ENCODE peak calls at places on chromosomes 16 and 17, in seven cellular contexts. D, J, I, V, M, S and E are unnamed samples.

GRCh38 chr17:48637323-48638260 is 11.4 kb upstream of the HOXB9 start:
- DNase-seq in I (no peak), V (no peak), D (no peak), J (peak), M (no peak), S (no peak), E (no peak)

GRCh38 chr17:1882836-1883235 is 53.0 kb downstream of the RPA1 start:
- DNase-seq in D (peak), I (no peak), S (no peak), J (peak), M (peak), V (no peak), E (no peak)

GRCh38 chr16:1301562-1301961 is 7.9 kb upstream of the UBE2I start:
- DNase-seq in S (no peak), V (no peak), D (no peak), J (no peak), I (no peak), M (no peak), E (no peak)

GRCh38 chr16:25009822-25010221 is 5.3 kb downstream of the ARHGAP17 start:
- DNase-seq in S (no peak), J (no peak), V (no peak), D (no peak), M (no peak), I (no peak), E (no peak)

GRCh38 chr17:65062168-65062915 is 5.8 kb upstream of the GNA13 start:
- DNase-seq in D (no peak), S (no peak), M (no peak), I (no peak), J (no peak), V (no peak), E (no peak)

GRCh38 chr16:85279874-85280545 is 167.7 kb upstream of the CIBAR2 start:
- DNase-seq in S (peak), J (no peak), M (no peak), I (no peak), V (no peak), D (no peak), E (no peak)

GRCh38 chr16:78659216-78659615 is 559.8 kb downstream of the WWOX start:
- DNase-seq in D (no peak), M (no peak), S (no peak), J (no peak), I (no peak), V (no peak), E (no peak)

GRCh38 chr17:66691644-66692500 is 143.0 kb upstream of the CACNG5 start:
- DNase-seq in M (no peak), S (no peak), J (peak), I (no peak), D (no peak), V (no peak), E (no peak)

GRCh38 chr17:44901323-44901965 is 2.2 kb upstream of the EFTUD2 start:
- DNase-seq in S (no peak), V (no peak), D (no peak), I (no peak), M (no peak), J (peak), E (no peak)

GRCh38 chr16:29729116-29729521 is 16.7 kb downstream of the C16orf54 start:
- DNase-seq in M (peak), V (no peak), D (no peak), S (no peak), I (no peak), J (peak), E (no peak)

GRCh38 chr16:57977418-57978069 is 6.6 kb upstream of the CNGB1 start:
- DNase-seq in V (no peak), J (no peak), M (no peak), I (no peak), D (no peak), S (no peak), E (no peak)

GRCh38 chr16:57972285-57972684 is 1.4 kb upstream of the CNGB1 start:
- DNase-seq in M (no peak), I (no peak), S (no peak), J (no peak), V (no peak), D (no peak), E (no peak)

GRCh38 chr16:57971848-57972247 is 920 bp upstream of the CNGB1 start:
- DNase-seq in M (no peak), I (no peak), J (no peak), D (no peak), S (no peak), V (no peak), E (no peak)

GRCh38 chr16:57979006-57979585 is 8.2 kb upstream of the CNGB1 start:
- DNase-seq in J (no peak), D (no peak), S (no peak), I (no peak), M (no peak), V (no peak), E (no peak)

GRCh38 chr16:57976331-57976796 is 5.4 kb upstream of the CNGB1 start:
- DNase-seq in S (no peak), I (no peak), V (no peak), J (no peak), D (no peak), M (no peak), E (no peak)
- TF ChIP-seq CTCF in S (no peak), I (no peak), V (no peak), J (no peak), D (no peak), M (no peak), E (no peak)

GRCh38 chr17:60902399-60902798 is 224.7 kb downstream of the BCAS3 start:
- DNase-seq in D (no peak), M (no peak), V (no peak), I (no peak), S (no peak), J (no peak), E (no peak)

GRCh38 chr17:60901806-60902205 is 224.2 kb downstream of the BCAS3 start:
- DNase-seq in S (no peak), V (no peak), D (no peak), I (no peak), J (peak), M (no peak), E (no peak)

GRCh38 chr17:60899115-60899514 is 221.5 kb downstream of the BCAS3 start:
- DNase-seq in M (no peak), I (no peak), V (no peak), S (no peak), D (no peak), J (no peak), E (no peak)

GRCh38 chr17:60900688-60901087 is 223.0 kb downstream of the BCAS3 start:
- DNase-seq in I (no peak), V (no peak), J (no peak), M (no peak), D (no peak), S (no peak), E (no peak)

GRCh38 chr17:60901222-60901621 is 223.6 kb downstream of the BCAS3 start:
- DNase-seq in M (no peak), I (no peak), D (no peak), S (no peak), J (no peak), V (no peak), E (no peak)
- TF ChIP-seq CTCF in M (no peak), I (no peak), D (no peak), S (no peak), J (no peak), V (no peak), E (no peak)

DNA sequence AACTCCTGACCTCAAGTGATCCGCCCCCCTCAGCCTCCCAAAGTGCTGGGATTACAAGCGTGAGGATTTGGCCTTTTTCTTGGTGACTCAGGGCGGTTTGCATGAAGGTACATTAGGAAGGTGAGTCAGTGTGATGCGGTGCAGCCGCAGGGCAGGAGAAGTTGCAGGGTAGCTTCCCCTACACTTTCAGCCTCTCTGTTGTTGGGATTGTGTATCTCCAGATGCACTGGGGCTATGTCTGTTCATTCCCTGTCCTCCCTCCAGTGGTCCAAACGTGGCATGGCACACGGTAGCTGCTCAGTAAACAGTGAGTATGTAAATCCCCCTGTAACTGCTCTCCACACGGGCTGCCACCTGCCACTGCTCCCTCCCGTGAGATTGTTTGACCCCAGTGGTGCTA is 109.1 kb upstream of the CDC42EP4 start:
- DNase-seq in I (no peak), D (no peak), J (no peak), M (peak), V (no peak), S (no peak), E (no peak)
- TF ChIP-seq CTCF in I (peak), D (no peak), J (peak), M (peak), V (peak), S (no peak), E (no peak)

GRCh38 chr17:9916108-9916507 is 11.0 kb upstream of the RCVRN start:
- DNase-seq in D (no peak), V (no peak), I (no peak), J (no peak), S (no peak), M (no peak), E (no peak)
- TF ChIP-seq CTCF in D (no peak), V (no peak), I (no peak), J (no peak), S (no peak), M (no peak), E (no peak)

GRCh38 chr16:8108991-8109509 is 481.3 kb downstream of the TMEM114 start:
- DNase-seq in D (no peak), J (no peak), I (no peak), M (no peak), S (no peak), V (no peak), E (no peak)

GRCh38 chr16:8113843-8114242 is 476.5 kb downstream of the TMEM114 start:
- DNase-seq in I (no peak), S (no peak), V (no peak), M (no peak), J (no peak), D (no peak), E (no peak)

GRCh38 chr16:8109510-8110369 is 480.6 kb downstream of the TMEM114 start:
- DNase-seq in I (no peak), J (no peak), M (no peak), D (no peak), S (no peak), V (no peak), E (no peak)

GRCh38 chr16:8115814-8116213 is 474.5 kb downstream of the TMEM114 start:
- DNase-seq in J (no peak), D (no peak), S (no peak), I (no peak), V (no peak), M (no peak), E (no peak)

DNA sequence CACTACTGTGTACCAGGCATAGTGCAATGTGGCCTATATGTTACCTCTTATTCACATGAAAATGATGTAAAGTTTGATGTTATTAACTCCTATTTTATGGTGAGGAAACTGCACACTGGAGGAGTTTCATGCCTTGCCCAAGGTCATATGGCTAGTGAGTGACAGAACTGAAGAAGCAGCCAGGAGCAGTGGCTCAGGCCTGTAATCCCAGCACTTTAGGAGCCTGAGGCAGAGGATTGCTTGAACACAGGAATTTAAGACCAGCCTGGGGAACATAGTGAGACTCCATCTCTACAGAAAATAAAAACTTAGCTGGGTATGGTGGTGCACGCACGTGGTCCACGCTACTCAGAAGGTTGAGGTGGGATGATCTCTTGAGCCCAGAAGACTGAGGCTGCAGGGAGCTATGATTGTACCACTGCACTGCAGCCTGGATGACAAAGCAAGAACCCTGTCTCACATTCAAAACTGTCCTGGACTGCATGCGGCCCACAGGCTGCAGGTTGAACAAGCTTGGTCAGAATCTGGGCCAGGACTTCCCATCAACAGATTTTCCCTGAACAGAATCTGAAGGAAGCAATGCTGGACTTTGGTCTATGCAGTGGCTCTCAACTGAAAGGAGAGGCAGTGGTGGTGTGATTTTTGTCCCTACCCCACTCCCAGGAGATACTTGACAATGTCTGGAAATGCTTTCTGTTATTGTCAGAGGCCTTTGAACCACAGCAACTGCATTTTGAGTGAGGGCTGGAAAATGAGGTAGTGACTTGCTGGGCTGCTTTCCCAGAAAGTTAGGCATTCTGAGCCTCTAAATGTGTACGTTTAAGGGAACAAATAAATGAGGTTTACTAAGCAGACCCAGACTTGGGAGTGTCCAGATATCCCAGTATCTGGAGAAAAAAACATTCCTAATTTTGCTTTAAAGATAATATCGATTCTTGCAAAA is 479.5 kb downstream of the TMEM114 start:
- DNase-seq in S (no peak), D (no peak), M (no peak), J (no peak), V (no peak), I (no peak), E (no peak)
- TF ChIP-seq CTCF in S (no peak), D (no peak), M (no peak), J (no peak), V (no peak), I (no peak), E (no peak)

GRCh38 chr17:16353702-16354174 is 469 bp upstream of the CENPV start:
- DNase-seq in I (no peak), S (no peak), V (no peak), M (no peak), J (no peak), D (no peak), E (no peak)
- TF ChIP-seq CTCF in I (no peak), S (no peak), V (no peak), M (peak), J (no peak), D (peak), E (no peak)

DNA sequence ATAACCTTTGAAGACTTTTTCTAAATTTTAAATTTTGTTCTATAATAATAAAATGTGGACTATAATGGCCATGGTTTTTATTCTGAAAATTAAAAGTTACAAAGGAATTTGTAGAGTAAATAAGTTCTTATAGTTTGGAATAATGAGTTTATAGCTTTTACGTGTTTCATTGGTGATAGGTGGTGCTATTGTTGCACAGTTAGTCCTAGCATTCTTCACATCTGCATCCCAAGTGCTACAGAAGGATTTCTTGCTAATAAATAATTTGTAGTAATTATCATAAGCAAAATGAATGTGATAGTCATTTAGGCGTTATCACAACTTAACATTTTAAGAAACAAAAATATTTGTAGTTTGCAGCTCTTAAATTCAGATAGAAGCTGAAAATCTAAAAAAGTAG is 67.9 kb downstream of the BCAS3 start:
- DNase-seq in M (no peak), I (no peak), V (no peak), D (no peak), J (no peak), S (no peak), E (no peak)
- TF ChIP-seq CTCF in M (peak), I (no peak), V (no peak), D (no peak), J (no peak), S (peak), E (no peak)

GRCh38 chr16:66446737-66447136 is 19.6 kb downstream of the BEAN1 start:
- DNase-seq in S (no peak), M (no peak), V (no peak), J (no peak), D (no peak), I (no peak), E (no peak)

GRCh38 chr16:66441586-66442375 is 14.7 kb downstream of the BEAN1 start:
- DNase-seq in I (no peak), J (no peak), M (no peak), S (no peak), D (no peak), V (no peak), E (no peak)

GRCh38 chr16:66443269-66443652 is 16.2 kb downstream of the BEAN1 start:
- DNase-seq in D (no peak), J (no peak), M (no peak), V (no peak), S (no peak), I (no peak), E (no peak)

GRCh38 chr16:66442502-66443268 is 15.6 kb downstream of the BEAN1 start:
- DNase-seq in M (no peak), S (no peak), I (no peak), D (no peak), J (no peak), V (no peak), E (no peak)

GRCh38 chr16:66444049-66444481 is 17.0 kb downstream of the BEAN1 start:
- DNase-seq in D (no peak), S (no peak), J (no peak), M (no peak), V (no peak), I (no peak), E (no peak)
- TF ChIP-seq CTCF in D (no peak), S (no peak), J (no peak), M (no peak), V (peak), I (no peak), E (no peak)

GRCh38 chr17:42609182-42609813 is at the start of the genes RETREG3 and TUBG1:
- DNase-seq in D (peak), J (peak), I (peak), S (peak), V (peak), M (peak), E (peak)
- TF ChIP-seq CTCF in D (no peak), J (no peak), I (peak), S (peak), V (peak), M (no peak), E (no peak)

GRCh38 chr17:81200695-81201580 is 21.8 kb downstream of the CEP131 start:
- DNase-seq in D (peak), S (no peak), I (peak), J (peak), M (peak), V (no peak), E (no peak)
- TF ChIP-seq CTCF in D (peak), S (peak), I (peak), J (peak), M (peak), V (peak), E (peak)